ENCODE peak calls at places on chromosome 6, in ten cellular contexts. B is CD8-positive, alpha-beta T cell; A is GM03348; J is activated T-cell treated with anti-CD3 and anti-CD28 coated beads for 1 hour; K is HCEC 1CT; X is IMR-90; T is stomach; N is RCC 7860; I is kidney epithelial cell; L is WTC11. S is an unnamed sample.

GRCh38 chr6:41367700-41368099 is 32.3 kb downstream of the NCR2 start:
- DNase-seq in B (no peak), A (peak; percentile 75), J (no peak), K (peak; percentile 17), X (peak; percentile 48), T (peak; percentile 66), N (no peak), I (no peak), L (peak; percentile 84), S (peak; percentile 61)

GRCh38 chr6:53873922-53874321 is 79.1 kb downstream of the LRRC1 start:
- DNase-seq in B (no peak), A (no peak), J (no peak), K (no peak), X (peak; percentile 51), T (no peak), N (no peak), I (no peak), L (no peak), S (no peak)

GRCh38 chr6:33851959-33852358 is 48.2 kb upstream of the MLN start:
- DNase-seq in B (no peak), A (peak; percentile 40), J (no peak), K (no peak), X (no peak), T (no peak), N (no peak), I (no peak), L (peak; percentile 78), S (peak; percentile 51)

GRCh38 chr6:35262596-35262995 is 3.1 kb downstream of the ZNF76 start:
- DNase-seq in B (no peak), A (peak; percentile 42), J (no peak), K (no peak), X (peak; percentile 25), T (no peak), N (no peak), I (no peak), L (no peak), S (no peak)

GRCh38 chr6:28212510-28213212 is 12.4 kb upstream of the ZSCAN9 start:
- DNase-seq in B (no peak), A (peak; percentile 80), J (no peak), K (peak; percentile 68), X (peak; percentile 90), T (no peak), N (peak; percentile 77), I (peak; percentile 68), L (peak; percentile 89), S (no peak)

GRCh38 chr6:13368716-13369115 is 40.4 kb upstream of the TBC1D7 start:
- DNase-seq in B (no peak), A (peak; percentile 47), J (no peak), K (no peak), X (peak; percentile 17), T (no peak), N (no peak), I (no peak), L (no peak), S (no peak)

GRCh38 chr6:73675466-73676098 is 20.4 kb upstream of the CD109 start:
- DNase-seq in B (peak; percentile 45), A (peak; percentile 86), J (peak; percentile 67), K (peak; percentile 74), X (peak; percentile 81), T (peak; percentile 77), N (peak; percentile 67), I (no peak), L (peak; percentile 78), S (peak; percentile 70)

GRCh38 chr6:30206152-30206551 is 7.1 kb downstream of the TRIM26 start:
- DNase-seq in B (no peak), A (peak; percentile 44), J (no peak), K (peak; percentile 15), X (peak; percentile 19), T (no peak), N (peak; percentile 57), I (no peak), L (no peak), S (no peak)

GRCh38 chr6:74320715-74321114 is 624.7 kb downstream of the CD109 start:
- DNase-seq in B (no peak), A (no peak), J (no peak), K (no peak), X (peak; percentile 6), T (no peak), N (no peak), I (no peak), L (no peak), S (no peak)

GRCh38 chr6:41475737-41476357 is 70.3 kb upstream of the FOXP4 start:
- DNase-seq in B (no peak), A (no peak), J (no peak), K (peak; percentile 0), X (no peak), T (no peak), N (no peak), I (no peak), L (no peak), S (no peak)

GRCh38 chr6:166958926-166959861 is 2.8 kb upstream of the RNASET2 start:
- DNase-seq in B (peak; percentile 21), A (no peak), J (no peak), K (no peak), X (no peak), T (no peak), N (peak; percentile 64), I (no peak), L (no peak), S (no peak)